ENCODE peak calls at places on chromosomes 13 and 19, in four cellular contexts. L, A, F and B are unnamed samples.

GRCh38 chr13:46575321-46575721 is 22.4 kb downstream of the LRCH1 start:
- DNase-seq in L (no peak), A (no peak), F (no peak), B (no peak)

GRCh38 chr19:34067861-34068271 is 104.4 kb upstream of the LSM14A start:
- DNase-seq in L (no peak), A (no peak), F (peak; percentile 71), B (no peak)

GRCh38 chr19:23823952-23824389 is 65.3 kb upstream of the ZNF681 start:
- DNase-seq in L (no peak), A (peak; percentile 16), F (peak; percentile 9), B (peak; percentile 41)

GRCh38 chr19:51339313-51339686 is 2.6 kb downstream of the VSIG10L start:
- DNase-seq in L (no peak), A (no peak), F (no peak), B (no peak)

GRCh38 chr13:23637813-23638212 is 67.6 kb downstream of the TNFRSF19 start:
- DNase-seq in L (no peak), A (no peak), F (no peak), B (no peak)

GRCh38 chr19:41711376-41712261 is 3.2 kb downstream of the CEACAM5 start:
- DNase-seq in L (no peak), A (no peak), F (no peak), B (no peak)

GRCh38 chr13:33251131-33251629 is 34.4 kb downstream of the STARD13 start:
- DNase-seq in L (no peak), A (no peak), F (peak; percentile 93), B (no peak)

GRCh38 chr13:113291997-113292862 is 4.8 kb upstream of the LAMP1 start:
- DNase-seq in L (no peak), A (no peak), F (peak; percentile 22), B (no peak)

GRCh38 chr19:10639836-10640235 is 14.3 kb upstream of the ILF3 start:
- DNase-seq in L (no peak), A (no peak), F (no peak), B (no peak)

GRCh38 chr19:4365341-4365740 is 22.0 kb downstream of the MPND start:
- DNase-seq in L (no peak), A (no peak), F (no peak), B (no peak)

GRCh38 chr13:94298346-94298745 is 181.1 kb downstream of the DCT start:
- DNase-seq in L (no peak), A (no peak), F (no peak), B (no peak)

GRCh38 chr13:20824762-20825161 is 51.0 kb upstream of the EEF1AKMT1 start:
- DNase-seq in L (no peak), A (no peak), F (no peak), B (no peak)

GRCh38 chr19:4645718-4646117 is 6.4 kb downstream of the TNFAIP8L1 start:
- DNase-seq in L (no peak), A (no peak), F (no peak), B (no peak)

GRCh38 chr13:73996569-73996968 is 137.6 kb downstream of the KLF12 start:
- DNase-seq in L (no peak), A (no peak), F (no peak), B (no peak)

GRCh38 chr13:42495256-42495655 is 78.7 kb upstream of the TNFSF11 start:
- DNase-seq in L (no peak), A (no peak), F (no peak), B (no peak)

GRCh38 chr19:45164577-45165335 is 4.0 kb upstream of the NKPD1 start:
- DNase-seq in L (peak; percentile 38), A (peak; percentile 46), F (peak; percentile 84), B (peak; percentile 72)

GRCh38 chr13:92954746-92955145 is 271.9 kb upstream of the GPC6 start:
- DNase-seq in L (no peak), A (no peak), F (no peak), B (no peak)

GRCh38 chr13:104011505-104012270 is 945.5 kb upstream of the SLC10A2 start:
- DNase-seq in L (no peak), A (no peak), F (no peak), B (no peak)

GRCh38 chr13:95002968-95003813 is 290.8 kb upstream of the SOX21 start:
- DNase-seq in L (no peak), A (no peak), F (peak; percentile 17), B (no peak)

GRCh38 chr19:48495391-48495790 is 16.2 kb downstream of the LMTK3 start:
- DNase-seq in L (no peak), A (no peak), F (no peak), B (no peak)

GRCh38 chr13:110340812-110341444 is 33.8 kb downstream of the COL4A2 start:
- DNase-seq in L (peak; percentile 50), A (peak; percentile 51), F (peak; percentile 40), B (peak; percentile 62)

GRCh38 chr13:112775791-112776279 is 86.0 kb downstream of the ATP11A start:
- DNase-seq in L (no peak), A (no peak), F (no peak), B (no peak)

GRCh38 chr13:35882722-35883497 is 248.3 kb downstream of the DCLK1 start:
- DNase-seq in L (no peak), A (no peak), F (no peak), B (no peak)

GRCh38 chr13:30690282-30691188 is 44.8 kb upstream of the ALOX5AP start:
- DNase-seq in L (no peak), A (peak; percentile 43), F (peak; percentile 88), B (peak; percentile 38)

GRCh38 chr19:5578094-5578846 is 10.5 kb upstream of the TINCR start:
- DNase-seq in L (no peak), A (peak; percentile 72), F (peak; percentile 67), B (peak; percentile 80)

GRCh38 chr13:96636310-96636709 is 358.0 kb downstream of the OXGR1 start:
- DNase-seq in L (no peak), A (no peak), F (peak; percentile 28), B (no peak)

GRCh38 chr13:32911506-32911905 is 104.7 kb upstream of the KL start:
- DNase-seq in L (no peak), A (peak; percentile 62), F (peak; percentile 53), B (peak; percentile 56)

GRCh38 chr19:1997353-1998233 is 17.9 kb downstream of the BTBD2 start:
- DNase-seq in L (no peak), A (no peak), F (no peak), B (no peak)

GRCh38 chr19:2578391-2578826 is 102.5 kb downstream of the GADD45B start:
- DNase-seq in L (no peak), A (no peak), F (peak; percentile 67), B (no peak)

GRCh38 chr19:41000310-41000737 is 9.2 kb downstream of the CYP2B6 start:
- DNase-seq in L (no peak), A (no peak), F (peak; percentile 83), B (no peak)

GRCh38 chr19:32464279-32464678 is 58.7 kb downstream of the DPY19L3 start:
- DNase-seq in L (no peak), A (no peak), F (no peak), B (no peak)

GRCh38 chr13:53250272-53250875 is 221.8 kb downstream of the OLFM4 start:
- DNase-seq in L (no peak), A (peak; percentile 57), F (peak; percentile 29), B (peak; percentile 48)

GRCh38 chr13:97058896-97059295 is 64.6 kb upstream of the OXGR1 start:
- DNase-seq in L (no peak), A (no peak), F (no peak), B (no peak)